ENCODE peak calls at places on chromosomes 12 and 14, in eight cellular contexts. Y, G, M, Z, Q, H, R and F are unnamed samples.

GRCh38 chr14:35818346-35819115 is 7.6 kb upstream of the BRMS1L start:
- DNase-seq in M (peak; percentile 54), R (no peak), Z (no peak), G (peak; percentile 72), Y (peak; percentile 46), H (peak; percentile 78), Q (peak; percentile 86), F (peak; percentile 19)

GRCh38 chr14:55129428-55130193 is 559 bp downstream of the LGALS3 start:
- DNase-seq in M (peak; percentile 74), R (peak; percentile 69), G (peak; percentile 66), Y (peak; percentile 68), Q (no peak), H (no peak), Z (peak; percentile 80), F (no peak)

GRCh38 chr14:49218436-49219092 is 367.6 kb downstream of the RPS29 start:
- DNase-seq in R (no peak), Z (no peak), G (peak; percentile 86), Q (no peak), H (no peak), Y (no peak), M (no peak), F (no peak)

GRCh38 chr12:121797937-121798801 is 4.7 kb upstream of the RHOF start:
- DNase-seq in Y (peak; percentile 90), G (peak; percentile 99), Q (peak; percentile 38), M (no peak), H (peak; percentile 54), Z (peak; percentile 85), R (no peak), F (no peak)

GRCh38 chr12:88310666-88311065 is 168.6 kb downstream of the TMTC3 start:
- DNase-seq in M (no peak), H (no peak), Y (no peak), Z (peak; percentile 42), G (no peak), Q (no peak), R (no peak), F (no peak)

GRCh38 chr12:130577348-130577747 is 138.8 kb downstream of the RIMBP2 start:
- DNase-seq in Y (no peak), G (no peak), Q (no peak), H (no peak), M (no peak), R (no peak), Z (no peak), F (no peak)

GRCh38 chr12:131808744-131809371 is 19.3 kb upstream of the MMP17 start:
- DNase-seq in Y (peak; percentile 60), M (no peak), R (no peak), H (no peak), Z (peak; percentile 55), G (no peak), Q (no peak), F (no peak)

GRCh38 chr14:22926316-22926715 is 2.9 kb downstream of the PRMT5 start:
- DNase-seq in H (no peak), G (no peak), Z (no peak), Y (no peak), R (no peak), Q (no peak), M (no peak), F (no peak)

GRCh38 chr12:76226397-76226796 is 121.8 kb downstream of the BBS10 start:
- DNase-seq in Y (no peak), H (no peak), M (no peak), Q (no peak), G (no peak), Z (no peak), R (no peak), F (no peak)

GRCh38 chr12:85951823-85952222 is 77.7 kb downstream of the NTS start:
- DNase-seq in Y (no peak), Z (no peak), R (no peak), G (peak; percentile 54), H (no peak), M (peak; percentile 4), Q (peak; percentile 54), F (no peak)

GRCh38 chr12:1796515-1797010 is 23.8 kb upstream of the LRTM2 start:
- DNase-seq in Y (no peak), Q (peak; percentile 73), M (no peak), G (peak; percentile 44), H (no peak), R (no peak), Z (peak; percentile 57), F (no peak)

GRCh38 chr14:34098045-34098984 is 147.4 kb upstream of the EGLN3 start:
- DNase-seq in G (peak; percentile 7), Z (no peak), H (peak; percentile 77), M (peak; percentile 34), R (no peak), Q (peak; percentile 74), Y (peak; percentile 42), F (peak; percentile 36)

GRCh38 chr12:25794580-25794979 is 163.9 kb upstream of the RASSF8 start:
- DNase-seq in H (no peak), Y (no peak), G (no peak), Q (no peak), M (no peak), Z (no peak), R (no peak), F (no peak)

GRCh38 chr12:95591731-95592130 is 40.5 kb upstream of the USP44 start:
- DNase-seq in Q (peak; percentile 32), M (no peak), G (no peak), H (no peak), Y (no peak), R (no peak), Z (no peak), F (no peak)

GRCh38 chr14:49879683-49880204 is 13.1 kb upstream of the ARF6 start:
- DNase-seq in M (peak; percentile 51), R (peak; percentile 45), Y (peak; percentile 68), G (peak; percentile 87), Q (peak; percentile 94), Z (no peak), H (no peak), F (no peak)

GRCh38 chr12:104494816-104495158 is 38.0 kb downstream of the CHST11 start:
- DNase-seq in Y (peak; percentile 36), M (no peak), Q (no peak), Z (no peak), R (no peak), H (no peak), G (no peak), F (no peak)

GRCh38 chr14:23457587-23458445 is 11.7 kb upstream of the NGDN start:
- DNase-seq in M (no peak), Q (no peak), G (no peak), R (no peak), Z (no peak), H (no peak), Y (no peak), F (no peak)

GRCh38 chr12:81412940-81413339 is 335.1 kb downstream of the ACSS3 start:
- DNase-seq in G (no peak), Y (no peak), H (no peak), M (no peak), R (no peak), Q (no peak), Z (no peak), F (no peak)

GRCh38 chr12:98561846-98562245 is 31.6 kb upstream of the SLC25A3 start:
- DNase-seq in M (no peak), H (no peak), Z (no peak), G (no peak), Y (no peak), Q (no peak), R (no peak), F (no peak)

GRCh38 chr14:101714394-101714793 is 47.1 kb upstream of the PPP2R5C start:
- DNase-seq in G (no peak), Z (no peak), M (no peak), Q (no peak), R (no peak), Y (no peak), H (no peak), F (no peak)

GRCh38 chr14:39581474-39581873 is 149.2 kb upstream of the FBXO33 start:
- DNase-seq in M (no peak), Y (no peak), Q (peak; percentile 65), G (peak; percentile 27), R (no peak), Z (no peak), H (no peak), F (no peak)

GRCh38 chr12:106142591-106143261 is 4.0 kb upstream of the NUAK1 start:
- DNase-seq in M (no peak), Q (no peak), Y (no peak), Z (no peak), R (no peak), H (no peak), G (peak; percentile 24), F (no peak)

GRCh38 chr12:111842556-111843396 is 748 bp downstream of the MAPKAPK5 start:
- DNase-seq in Z (no peak), M (peak; percentile 17), Y (peak; percentile 11), R (no peak), G (peak; percentile 65), Q (peak; percentile 66), H (no peak), F (no peak)

GRCh38 chr14:92607702-92608429 is 94.3 kb downstream of the RIN3 start:
- DNase-seq in Y (peak; percentile 64), Z (no peak), M (no peak), R (no peak), Q (no peak), G (no peak), H (no peak), F (no peak)

GRCh38 chr12:7130791-7131501 is 775 bp downstream of the CLSTN3 start:
- DNase-seq in G (peak; percentile 89), M (peak; percentile 81), Z (peak; percentile 65), H (peak; percentile 18), Y (peak; percentile 43), R (peak; percentile 53), Q (peak; percentile 75), F (no peak)

GRCh38 chr12:47189753-47190152 is 110.0 kb upstream of the AMIGO2 start:
- DNase-seq in Z (no peak), G (no peak), M (no peak), Y (no peak), R (no peak), Q (no peak), H (no peak), F (no peak)

GRCh38 chr12:113302466-113302865 is 32.4 kb downstream of the SLC8B1 start:
- DNase-seq in Y (no peak), M (no peak), G (no peak), Z (no peak), H (no peak), R (no peak), Q (no peak), F (no peak)

GRCh38 chr12:77893918-77894317 is 63.2 kb downstream of the NAV3 start:
- DNase-seq in M (no peak), H (no peak), R (no peak), G (peak; percentile 48), Y (peak; percentile 48), Q (no peak), Z (no peak), F (peak; percentile 4)

GRCh38 chr14:59189281-59189821 is 884 bp downstream of the DAAM1 start:
- DNase-seq in Y (no peak), Z (no peak), R (peak; percentile 54), G (peak; percentile 64), M (peak; percentile 39), H (peak; percentile 6), Q (peak; percentile 82), F (no peak)

GRCh38 chr14:75812592-75812991 is 151.5 kb downstream of the TTLL5 start:
- DNase-seq in Q (no peak), M (no peak), H (no peak), Z (no peak), R (no peak), Y (no peak), G (no peak), F (no peak)

GRCh38 chr12:92088802-92089201 is 56.8 kb downstream of the BTG1 start:
- DNase-seq in M (no peak), Q (no peak), R (no peak), G (peak; percentile 70), Z (peak; percentile 34), H (no peak), Y (no peak), F (no peak)

GRCh38 chr12:124277394-124278222 is 17.3 kb upstream of the RFLNA start:
- DNase-seq in G (peak; percentile 84), Z (no peak), H (no peak), Q (no peak), M (no peak), Y (no peak), R (no peak), F (no peak)

GRCh38 chr14:105852378-105853088 is 326.1 kb downstream of the TMEM121 start:
- DNase-seq in Z (no peak), M (no peak), Y (no peak), Q (no peak), R (no peak), G (peak; percentile 72), H (no peak), F (no peak)

GRCh38 chr12:124217508-124217981 is 77.3 kb upstream of the RFLNA start:
- DNase-seq in M (no peak), Z (no peak), Q (peak; percentile 70), H (no peak), Y (no peak), G (peak; percentile 79), R (no peak), F (no peak)